ENCODE peak calls at places on chromosome 4, in five cellular contexts. D is T follicular helper cell; T is stimulated activated CD4-positive, alpha-beta T cell treated with anti-CD3 and anti-CD28 coated beads, Interleukin-15, amount 100 ng/mL, for 1 hour; R is foreskin keratinocyte; K is COR-L47. H is an unnamed sample.

GRCh38 chr4:176587920-176588319 is 204.8 kb downstream of the VEGFC start:
- DNase-seq in D (no peak), T (no peak), R (no peak), K (no peak), H (no peak)

GRCh38 chr4:162644346-162644745 is 480.5 kb upstream of the FSTL5 start:
- DNase-seq in D (no peak), T (no peak), R (peak), K (no peak), H (no peak)

GRCh38 chr4:185903205-185903604 is 91.2 kb upstream of the SORBS2 start:
- DNase-seq in D (no peak), T (no peak), R (peak), K (no peak), H (no peak)

GRCh38 chr4:83917572-83917971 is 381.7 kb downstream of the GPAT3 start:
- DNase-seq in D (no peak), T (no peak), R (peak), K (no peak), H (no peak)

GRCh38 chr4:45484740-45485139 is 639.1 kb downstream of the GABRG1 start:
- DNase-seq in D (no peak), T (no peak), R (no peak), K (no peak), H (no peak)

GRCh38 chr4:175509320-175509719 is 302.7 kb downstream of the GPM6A start:
- DNase-seq in D (no peak), T (no peak), R (no peak), K (no peak), H (no peak)

GRCh38 chr4:71550220-71551190 is 211.7 kb downstream of the SLC4A4 start:
- DNase-seq in D (no peak), T (no peak), R (no peak), K (no peak), H (no peak)

GRCh38 chr4:12486995-12487394 is 997.1 kb downstream of the RAB28 start:
- DNase-seq in D (no peak), T (no peak), R (no peak), K (no peak), H (no peak)

GRCh38 chr4:921830-922331 is 10.2 kb downstream of the GAK start:
- DNase-seq in D (no peak), T (no peak), R (no peak), K (no peak), H (no peak)

GRCh38 chr4:99817310-99817885 is 771 bp downstream of the DAPP1 start:
- DNase-seq in D (no peak), T (no peak), R (peak), K (no peak), H (no peak)

GRCh38 chr4:6321361-6321760 is 51.7 kb downstream of the WFS1 start:
- DNase-seq in D (no peak), T (no peak), R (no peak), K (no peak), H (no peak)

GRCh38 chr4:68304731-68305130 is 45.2 kb downstream of the YTHDC1 start:
- DNase-seq in D (no peak), T (no peak), R (no peak), K (no peak), H (no peak)

GRCh38 chr4:373062-373839 is 35.6 kb downstream of the ZNF141 start:
- DNase-seq in D (no peak), T (no peak), R (no peak), K (no peak), H (no peak)

GRCh38 chr4:19850909-19851308 is 400.8 kb upstream of the SLIT2 start:
- DNase-seq in D (no peak), T (no peak), R (peak), K (no peak), H (no peak)

GRCh38 chr4:128310266-128310697 is 22.7 kb upstream of the PGRMC2 start:
- DNase-seq in D (no peak), T (no peak), R (no peak), K (no peak), H (no peak)

GRCh38 chr4:90503677-90504076 is 376.5 kb downstream of the CCSER1 start:
- DNase-seq in D (no peak), T (no peak), R (no peak), K (no peak), H (no peak)

H was measured in T-helper 9 cell.